ENCODE peak calls at places on chromosomes 16 and 17, in seven cellular contexts. N is HTR-8/SVneo, D is HT1080, H is fibroblast of villous mesenchyme, M is Ammon's horn, L is erythroblast, O is amygdala. X is an unnamed sample.

GRCh38 chr17:75642221-75643032 is 9.2 kb downstream of the SMIM5 start:
- DNase-seq in O (no peak), L (peak), D (no peak), H (no peak), N (no peak), M (no peak), X (no peak)

GRCh38 chr17:29005936-29006438 is at the start of gene SEZ6:
- DNase-seq in N (peak), M (peak), D (peak), L (peak), H (peak), O (peak), X (peak)

GRCh38 chr16:54632322-54632721 is 298.3 kb upstream of the IRX5 start:
- DNase-seq in H (no peak), O (no peak), M (no peak), L (no peak), N (no peak), D (no peak), X (no peak)

GRCh38 chr17:71921726-71922320 is 199.0 kb upstream of the SOX9 start:
- DNase-seq in N (no peak), D (peak), H (no peak), L (no peak), M (no peak), O (no peak), X (peak)

GRCh38 chr16:1538804-1539520 is 5.5 kb downstream of the TMEM204 start:
- DNase-seq in O (no peak), D (no peak), H (no peak), M (no peak), N (no peak), L (no peak), X (no peak)

GRCh38 chr16:71971571-71971970 is 28.6 kb downstream of the PKD1L3 start:
- DNase-seq in O (no peak), L (no peak), N (no peak), M (no peak), D (no peak), H (no peak), X (no peak)

GRCh38 chr17:10105513-10106001 is 92.8 kb downstream of the GAS7 start:
- DNase-seq in L (no peak), N (peak), H (peak), D (no peak), M (no peak), O (no peak), X (no peak)

GRCh38 chr16:57628008-57628781 is at the start of gene ADGRG1:
- DNase-seq in D (peak), H (peak), L (peak), M (peak), N (peak), O (peak), X (no peak)

GRCh38 chr17:40063034-40063765 is 435 bp downstream of the THRA start:
- DNase-seq in N (no peak), D (peak), L (peak), H (peak), O (no peak), M (peak), X (no peak)

GRCh38 chr17:65559802-65560627 is 1.4 kb downstream of the AXIN2 start:
- DNase-seq in M (no peak), H (no peak), O (peak), D (no peak), N (peak), L (no peak), X (no peak)

GRCh38 chr16:73299349-73299748 is 251.4 kb upstream of the ZFHX3 start:
- DNase-seq in O (no peak), N (no peak), H (no peak), D (no peak), L (no peak), M (no peak), X (no peak)

GRCh38 chr17:39246274-39246673 is 20.5 kb upstream of the STAC2 start:
- DNase-seq in D (no peak), M (no peak), H (no peak), O (no peak), L (no peak), N (no peak), X (no peak)

GRCh38 chr16:86566966-86567700 is 504 bp downstream of the FOXC2 start:
- DNase-seq in O (no peak), H (peak), N (no peak), D (peak), M (no peak), L (no peak), X (no peak)

GRCh38 chr17:43714338-43715149 is 44.0 kb downstream of the SOST start:
- DNase-seq in O (no peak), D (peak), M (no peak), N (peak), H (no peak), L (no peak), X (no peak)

GRCh38 chr17:64441772-64442549 is 7.0 kb upstream of the MILR1 start:
- DNase-seq in D (peak), N (peak), L (no peak), M (peak), O (peak), H (peak), X (no peak)

GRCh38 chr17:1736348-1737281 is 6.1 kb upstream of the SERPINF2 start:
- DNase-seq in L (peak), H (peak), N (peak), M (peak), D (peak), O (no peak), X (no peak)

GRCh38 chr17:8474826-8475225 is 39.1 kb downstream of the NDEL1 start:
- DNase-seq in M (no peak), O (no peak), N (no peak), L (no peak), H (no peak), D (no peak), X (no peak)

GRCh38 chr17:80474231-80474932 is 2.0 kb downstream of the NPTX1 start:
- DNase-seq in N (peak), O (no peak), M (no peak), H (peak), D (peak), L (no peak), X (peak)

GRCh38 chr17:42675348-42675983 is 1.3 kb downstream of the PLEKHH3 start:
- DNase-seq in H (no peak), L (peak), M (no peak), O (no peak), N (no peak), D (no peak), X (no peak)

GRCh38 chr17:21010705-21011596 is 31.9 kb downstream of the USP22 start:
- DNase-seq in H (no peak), M (no peak), N (no peak), L (no peak), D (no peak), O (no peak), X (no peak)

GRCh38 chr16:3952342-3953131 is 72.0 kb upstream of the CREBBP start:
- DNase-seq in D (no peak), O (peak), N (no peak), M (peak), L (no peak), H (peak), X (no peak)

GRCh38 chr17:19768046-19768782 is 20.1 kb upstream of the ALDH3A1 start:
- DNase-seq in N (no peak), D (no peak), O (no peak), H (no peak), M (no peak), L (no peak), X (no peak)

GRCh38 chr16:84839054-84839453 is 19.3 kb downstream of the CRISPLD2 start:
- DNase-seq in O (no peak), L (no peak), H (peak), M (peak), D (peak), N (no peak), X (no peak)

GRCh38 chr17:81556175-81556691 is 4.1 kb upstream of the FAAP100 start:
- DNase-seq in D (peak), N (no peak), O (no peak), M (no peak), L (no peak), H (no peak), X (no peak)

X was measured in DMS153.